ENCODE peak calls at places on chromosomes 3 and 15, in six cellular contexts. One of them, this sample, is unnamed.

GRCh38 chr3:5841609-5842008 is 654.1 kb downstream of the EDEM1 start:
- DNase-seq in left lung: no peak
- DNase-seq in dorsolateral prefrontal cortex: no peak
- DNase-seq in lower lobe of right lung: no peak
- DNase-seq in EL: no peak
- DNase-seq in AG09309: no peak
- DNase-seq in this sample: no peak

GRCh38 chr3:172447611-172448579 is at the start of gene GHSR:
- DNase-seq in EL: no peak
- DNase-seq in left lung: no peak
- DNase-seq in dorsolateral prefrontal cortex: no peak
- DNase-seq in AG09309: no peak
- DNase-seq in lower lobe of right lung: no peak
- DNase-seq in this sample: no peak

GRCh38 chr15:63331456-63331855 is 50.2 kb downstream of the CA12 start:
- DNase-seq in lower lobe of right lung: no peak
- DNase-seq in AG09309: no peak
- DNase-seq in left lung: no peak
- DNase-seq in dorsolateral prefrontal cortex: no peak
- DNase-seq in EL: peak
- DNase-seq in this sample: no peak

GRCh38 chr15:65132841-65133549 is 613 bp downstream of the PDCD7 start:
- DNase-seq in dorsolateral prefrontal cortex: peak
- DNase-seq in left lung: peak
- DNase-seq in lower lobe of right lung: peak
- DNase-seq in AG09309: no peak
- DNase-seq in EL: peak
- DNase-seq in this sample: peak

GRCh38 chr15:29403778-29404177 is 134.2 kb upstream of the NSMCE3 start:
- DNase-seq in left lung: no peak
- DNase-seq in lower lobe of right lung: no peak
- DNase-seq in AG09309: no peak
- DNase-seq in EL: no peak
- DNase-seq in dorsolateral prefrontal cortex: no peak
- DNase-seq in this sample: no peak

GRCh38 chr3:12136371-12136770 is 22.3 kb downstream of the TIMP4 start:
- DNase-seq in left lung: no peak
- DNase-seq in EL: no peak
- DNase-seq in dorsolateral prefrontal cortex: no peak
- DNase-seq in AG09309: no peak
- DNase-seq in lower lobe of right lung: no peak
- DNase-seq in this sample: no peak

GRCh38 chr15:79812536-79812935 is 84.3 kb downstream of the MTHFS start:
- DNase-seq in dorsolateral prefrontal cortex: no peak
- DNase-seq in EL: no peak
- DNase-seq in AG09309: no peak
- DNase-seq in left lung: no peak
- DNase-seq in lower lobe of right lung: no peak
- DNase-seq in this sample: peak

GRCh38 chr3:52108302-52109232 is 45.7 kb downstream of the POC1A start:
- DNase-seq in dorsolateral prefrontal cortex: no peak
- DNase-seq in left lung: no peak
- DNase-seq in AG09309: no peak
- DNase-seq in EL: no peak
- DNase-seq in lower lobe of right lung: peak
- DNase-seq in this sample: no peak

GRCh38 chr3:134214239-134214638 is 36.4 kb downstream of the RYK start:
- DNase-seq in AG09309: no peak
- DNase-seq in left lung: no peak
- DNase-seq in dorsolateral prefrontal cortex: no peak
- DNase-seq in EL: no peak
- DNase-seq in lower lobe of right lung: no peak
- DNase-seq in this sample: no peak

GRCh38 chr3:193872265-193872753 is 263.6 kb upstream of the HES1 start:
- DNase-seq in left lung: no peak
- DNase-seq in lower lobe of right lung: no peak
- DNase-seq in EL: peak
- DNase-seq in AG09309: peak
- DNase-seq in dorsolateral prefrontal cortex: no peak
- DNase-seq in this sample: peak

GRCh38 chr3:120506828-120507774 is 56.3 kb upstream of the FSTL1 start:
- DNase-seq in EL: peak
- DNase-seq in dorsolateral prefrontal cortex: no peak
- DNase-seq in AG09309: no peak
- DNase-seq in left lung: peak
- DNase-seq in lower lobe of right lung: no peak
- DNase-seq in this sample: peak

GRCh38 chr3:59290358-59290757 is 240.5 kb upstream of the CFAP20DC start:
- DNase-seq in AG09309: no peak
- DNase-seq in lower lobe of right lung: no peak
- DNase-seq in left lung: no peak
- DNase-seq in EL: no peak
- DNase-seq in dorsolateral prefrontal cortex: peak
- DNase-seq in this sample: peak

GRCh38 chr3:136819784-136820640 is 1.1 kb downstream of the SLC35G2 start:
- DNase-seq in left lung: peak
- DNase-seq in EL: peak
- DNase-seq in lower lobe of right lung: peak
- DNase-seq in AG09309: no peak
- DNase-seq in dorsolateral prefrontal cortex: peak
- DNase-seq in this sample: peak

GRCh38 chr3:135366816-135367215 is 571.8 kb downstream of the EPHB1 start:
- DNase-seq in left lung: no peak
- DNase-seq in lower lobe of right lung: no peak
- DNase-seq in EL: no peak
- DNase-seq in AG09309: no peak
- DNase-seq in dorsolateral prefrontal cortex: no peak
- DNase-seq in this sample: no peak

GRCh38 chr3:3847994-3848970 is 49.1 kb downstream of the LRRN1 start:
- DNase-seq in left lung: no peak
- DNase-seq in AG09309: no peak
- DNase-seq in lower lobe of right lung: no peak
- DNase-seq in EL: no peak
- DNase-seq in dorsolateral prefrontal cortex: no peak
- DNase-seq in this sample: no peak

GRCh38 chr3:124885466-124886167 is 1.5 kb downstream of the ITGB5 start:
- DNase-seq in AG09309: no peak
- DNase-seq in lower lobe of right lung: no peak
- DNase-seq in EL: peak
- DNase-seq in left lung: no peak
- DNase-seq in dorsolateral prefrontal cortex: no peak
- DNase-seq in this sample: peak

GRCh38 chr3:153138267-153139210 is 23.5 kb upstream of the RAP2B start:
- DNase-seq in left lung: peak
- DNase-seq in lower lobe of right lung: peak
- DNase-seq in AG09309: peak
- DNase-seq in EL: peak
- DNase-seq in dorsolateral prefrontal cortex: no peak
- DNase-seq in this sample: peak

GRCh38 chr3:39147711-39148115 is 5.7 kb downstream of the CSRNP1 start:
- DNase-seq in EL: peak
- DNase-seq in left lung: peak
- DNase-seq in lower lobe of right lung: no peak
- DNase-seq in dorsolateral prefrontal cortex: no peak
- DNase-seq in AG09309: no peak
- DNase-seq in this sample: peak

GRCh38 chr3:45462522-45463262 is 74.3 kb downstream of the LARS2 start:
- DNase-seq in lower lobe of right lung: no peak
- DNase-seq in left lung: no peak
- DNase-seq in EL: no peak
- DNase-seq in AG09309: no peak
- DNase-seq in dorsolateral prefrontal cortex: no peak
- DNase-seq in this sample: peak

GRCh38 chr15:48084759-48085420 is 35.9 kb upstream of the SLC24A5 start:
- DNase-seq in dorsolateral prefrontal cortex: no peak
- DNase-seq in AG09309: no peak
- DNase-seq in left lung: no peak
- DNase-seq in EL: peak
- DNase-seq in lower lobe of right lung: no peak
- DNase-seq in this sample: peak

GRCh38 chr3:197511853-197512635 is 43.7 kb downstream of the BDH1 start:
- DNase-seq in dorsolateral prefrontal cortex: no peak
- DNase-seq in EL: no peak
- DNase-seq in left lung: no peak
- DNase-seq in AG09309: no peak
- DNase-seq in lower lobe of right lung: peak
- DNase-seq in this sample: no peak

GRCh38 chr3:65436580-65436979 is 602.1 kb downstream of the MAGI1 start:
- DNase-seq in left lung: no peak
- DNase-seq in AG09309: no peak
- DNase-seq in EL: peak
- DNase-seq in lower lobe of right lung: no peak
- DNase-seq in dorsolateral prefrontal cortex: no peak
- DNase-seq in this sample: no peak

GRCh38 chr3:14770591-14770990 is 48.2 kb upstream of the FGD5 start:
- DNase-seq in EL: no peak
- DNase-seq in left lung: no peak
- DNase-seq in lower lobe of right lung: no peak
- DNase-seq in AG09309: no peak
- DNase-seq in dorsolateral prefrontal cortex: no peak
- DNase-seq in this sample: no peak

GRCh38 chr3:31733234-31733667 is 200.5 kb downstream of the STT3B start:
- DNase-seq in left lung: no peak
- DNase-seq in dorsolateral prefrontal cortex: peak
- DNase-seq in EL: no peak
- DNase-seq in AG09309: no peak
- DNase-seq in lower lobe of right lung: no peak
- DNase-seq in this sample: no peak